ENCODE peak calls at places on chromosome 17, in five cellular contexts. I is fibroblast of lung; X is upper lobe of right lung; D is right lobe of liver; H is CD4-positive, alpha-beta memory T cell. M is an unnamed sample. For H3K4me1, the result is how much of the 10 kb centered on the place peaks cover.

GRCh38 chr17:5418858-5419355 is 555 bp downstream of the NUP88 start:
- DNase-seq in I (peak), X (no peak), D (no peak), H (peak), M (no peak)

GRCh38 chr17:79944251-79944812 is 91.3 kb downstream of the TBC1D16 start:
- DNase-seq in I (no peak), X (peak), D (peak), H (no peak), M (peak)

GRCh38 chr17:28907052-28907438 is 4.2 kb upstream of the DHRS13 start:
- DNase-seq in I (no peak), X (no peak), D (no peak), H (no peak), M (no peak)

GRCh38 chr17:63961355-63962207 is 11.1 kb downstream of the SCN4A start:
- DNase-seq in I (peak), X (peak), D (peak), H (peak), M (no peak)

GRCh38 chr17:56451629-56452028 is 141.9 kb upstream of the NOG start:
- DNase-seq in I (no peak), X (no peak), D (no peak), H (no peak), M (no peak)

GRCh38 chr17:5683241-5683640 is 98.9 kb upstream of the NLRP1 start:
- DNase-seq in I (no peak), X (peak), D (no peak), H (no peak), M (no peak)

GRCh38 chr17:948284-948852 is 31.2 kb downstream of the NXN start:
- DNase-seq in I (no peak), X (no peak), D (no peak), H (no peak), M (no peak)

GRCh38 chr17:13128676-13129075 is 110.8 kb upstream of the ELAC2 start:
- DNase-seq in I (no peak), X (no peak), D (no peak), H (no peak), M (no peak)

GRCh38 chr17:82020874-82021727 is 1.6 kb downstream of the CENPX start:
- DNase-seq in I (peak), X (peak), D (peak), H (peak), M (no peak)

GRCh38 chr17:82848022-82848592 is 8.3 kb upstream of the ZNF750 start:
- DNase-seq in I (peak), X (peak), D (peak), H (peak), M (peak)

GRCh38 chr17:72349011-72349410 is 228.2 kb downstream of the SOX9 start:
- DNase-seq in I (no peak), X (no peak), D (no peak), H (no peak), M (no peak)

GRCh38 chr17:79983456-79983855 is 52.2 kb downstream of the TBC1D16 start:
- DNase-seq in I (no peak), X (peak), D (peak), H (no peak), M (peak)

GRCh38 chr17:28416703-28417311 is 10.8 kb upstream of the SLC46A1 start:
- DNase-seq in I (peak), X (no peak), D (peak), H (peak), M (no peak)

GRCh38 chr17:79671387-79671752 is 59.4 kb upstream of the ENPP7 start:
- DNase-seq in I (no peak), X (no peak), D (no peak), H (no peak), M (peak)

GRCh38 chr17:5502552-5502951 is 16.2 kb downstream of the MIS12 start:
- DNase-seq in I (no peak), X (no peak), D (no peak), H (no peak), M (no peak)

GRCh38 chr17:12634789-12635414 is 30.8 kb upstream of the MYOCD start:
- DNase-seq in I (no peak), X (no peak), D (no peak), H (no peak), M (no peak)

GRCh38 chr17:40063034-40063765 is 435 bp downstream of the THRA start:
- DNase-seq in I (no peak), X (peak), D (peak), H (no peak), M (no peak)

GRCh38 chr17:9587969-9588656 is 11.7 kb downstream of the CFAP52 start:
- DNase-seq in I (no peak), X (no peak), D (no peak), H (no peak), M (no peak)

GRCh38 chr17:46742539-46743270 is 75.8 kb downstream of the WNT3 start:
- DNase-seq in I (peak), X (no peak), D (no peak), H (no peak), M (peak)

GRCh38 chr17:15944720-15945492 is at the start of gene ADORA2B:
- DNase-seq in I (peak), X (peak), D (peak), H (peak), M (no peak)

GRCh38 chr17:40915199-40915661 is 22.2 kb downstream of the KRT23 start:
- DNase-seq in I (peak), X (no peak), D (no peak), H (no peak), M (no peak)

GRCh38 chr17:33980193-33980592 is 274.9 kb upstream of the CCL2 start:
- DNase-seq in I (no peak), X (no peak), D (no peak), H (no peak), M (no peak)

GRCh38 chr17:15893333-15894024 is 51.5 kb upstream of the ADORA2B start:
- DNase-seq in I (peak), X (no peak), D (no peak), H (no peak), M (no peak)

GRCh38 chr17:12365805-12366204 is 299.9 kb upstream of the MYOCD start:
- DNase-seq in I (peak), X (no peak), D (no peak), H (no peak), M (no peak)

GRCh38 chr17:76506408-76507328 is 5.4 kb upstream of the RHBDF2 start:
- DNase-seq in I (peak), X (peak), D (peak), H (peak), M (no peak)

GRCh38 chr17:77230436-77230830 is 89.7 kb downstream of the SEC14L1 start:
- DNase-seq in I (no peak), X (no peak), D (no peak), H (no peak), M (no peak)

GRCh38 chr17:78317817-78318400 is 42.0 kb downstream of the SOCS3 start:
- DNase-seq in I (no peak), X (no peak), D (no peak), H (no peak), M (no peak)
- H3K27ac ChIP-seq in I (no peak), X (peak), D (no peak), H (no peak), M (peak)

GRCh38 chr17:17570798-17571716 is 20.5 kb downstream of the PEMT start:
- DNase-seq in I (no peak), X (no peak), D (peak), H (no peak), M (no peak)
- H3K4me1 ChIP-seq in I (under half), X (under half), D (half or more), H (under half), M (under half)

DNA sequence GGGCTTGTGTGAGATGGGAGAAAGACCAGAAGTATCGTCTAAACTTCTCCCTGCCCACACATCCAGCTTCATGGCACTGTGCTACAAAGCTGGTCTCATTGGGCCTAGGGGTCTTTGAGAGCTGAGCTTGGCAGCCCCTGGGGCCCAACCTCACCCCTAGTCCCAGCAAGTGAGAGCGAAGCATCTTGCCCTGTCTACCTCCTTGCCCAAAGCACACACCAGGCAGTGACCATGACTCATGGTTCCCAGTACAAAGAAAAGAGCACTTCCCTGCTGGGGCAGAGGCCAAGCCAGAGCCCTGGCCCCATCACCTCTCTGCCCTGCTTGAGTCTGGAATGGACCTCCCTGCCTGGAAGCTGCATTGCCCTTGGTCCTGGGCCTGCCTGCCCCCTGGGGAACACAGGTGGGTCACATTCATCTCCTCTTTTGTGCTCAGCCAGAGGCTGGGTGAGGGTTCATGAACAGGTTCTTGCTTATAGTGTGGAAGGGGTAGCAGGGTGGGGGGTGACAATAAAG is 1.2 kb downstream of the SLC16A5 start:
- DNase-seq in I (no peak), X (no peak), D (no peak), H (no peak), M (no peak)
- H3K4me3 ChIP-seq in I (no peak), X (peak), D (no peak), H (no peak), M (peak)

GRCh38 chr17:59028328-59028727 is 78.4 kb downstream of the TRIM37 start:
- DNase-seq in I (no peak), X (no peak), D (no peak), H (no peak), M (no peak)

GRCh38 chr17:59024916-59025315 is 81.8 kb downstream of the TRIM37 start:
- DNase-seq in I (no peak), X (no peak), D (no peak), H (no peak), M (no peak)

GRCh38 chr17:59030811-59031210 is 75.9 kb downstream of the TRIM37 start:
- DNase-seq in I (no peak), X (no peak), D (no peak), H (no peak), M (no peak)

GRCh38 chr17:59026176-59026939 is 80.3 kb downstream of the TRIM37 start:
- DNase-seq in I (no peak), X (no peak), D (no peak), H (no peak), M (no peak)

DNA sequence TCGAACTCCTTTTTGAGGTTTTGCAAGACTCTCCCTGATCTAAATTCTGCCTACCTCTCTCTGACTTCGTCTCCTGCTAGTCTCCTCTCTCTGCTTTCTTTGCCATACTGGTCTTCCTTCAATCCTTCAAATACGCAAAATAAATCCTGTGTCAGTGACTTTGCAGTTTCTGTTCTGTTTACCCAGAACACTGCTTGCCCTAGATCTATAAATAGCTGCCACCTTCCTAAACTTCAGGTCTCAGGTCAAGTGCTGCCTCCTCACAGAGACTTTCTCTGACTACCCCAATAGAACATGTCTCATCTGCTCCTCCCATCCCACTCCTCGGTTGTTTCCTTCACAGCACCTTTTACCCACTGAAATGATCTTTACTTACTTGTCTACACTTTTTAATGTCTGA is 78.9 kb downstream of the TRIM37 start:
- DNase-seq in I (no peak), X (no peak), D (no peak), H (no peak), M (no peak)
- H3K27ac ChIP-seq in I (no peak), X (no peak), D (no peak), H (no peak), M (no peak)